ENCODE peak calls at places on chromosomes 2 and 18, in seven cellular contexts. Q, E, K, G, R, P and B are unnamed samples.

GRCh38 chr2:143034292-143035074 is 94.7 kb upstream of the ARHGAP15 start:
- DNase-seq in Q (peak; percentile 59), E (peak; percentile 69), K (peak; percentile 18), G (peak; percentile 84), R (peak; percentile 56), P (peak; percentile 57), B (peak; percentile 53)

GRCh38 chr2:148552675-148553331 is 91.7 kb upstream of the EPC2 start:
- DNase-seq in Q (no peak), E (peak; percentile 25), K (no peak), G (peak; percentile 54), R (no peak), P (no peak), B (peak; percentile 34)

GRCh38 chr2:86297382-86298147 is 39.9 kb downstream of the REEP1 start:
- DNase-seq in Q (no peak), E (peak; percentile 49), K (no peak), G (no peak), R (no peak), P (peak; percentile 20), B (peak; percentile 57)

GRCh38 chr2:187959821-187960220 is 331.9 kb upstream of the GULP1 start:
- DNase-seq in Q (no peak), E (no peak), K (no peak), G (peak; percentile 43), R (no peak), P (no peak), B (no peak)

GRCh38 chr2:76721226-76721625 is 801.0 kb downstream of the LRRTM4 start:
- DNase-seq in Q (no peak), E (no peak), K (no peak), G (no peak), R (no peak), P (no peak), B (no peak)

GRCh38 chr2:12412898-12413305 is 303.8 kb upstream of the TRIB2 start:
- DNase-seq in Q (no peak), E (peak; percentile 43), K (peak; percentile 35), G (peak; percentile 50), R (no peak), P (no peak), B (peak; percentile 40)

GRCh38 chr18:40529478-40529877 is 1425.6 kb upstream of the PIK3C3 start:
- DNase-seq in Q (no peak), E (no peak), K (no peak), G (no peak), R (no peak), P (no peak), B (no peak)

GRCh38 chr2:20534913-20535801 is 88.3 kb downstream of the RHOB start:
- DNase-seq in Q (no peak), E (no peak), K (no peak), G (no peak), R (no peak), P (no peak), B (no peak)

GRCh38 chr18:3305933-3306332 is 44.0 kb downstream of the MYL12B start:
- DNase-seq in Q (no peak), E (no peak), K (no peak), G (peak; percentile 95), R (no peak), P (peak; percentile 49), B (no peak)

GRCh38 chr2:41899189-41899588 is 148.6 kb upstream of the PKDCC start:
- DNase-seq in Q (no peak), E (no peak), K (no peak), G (peak; percentile 88), R (no peak), P (no peak), B (no peak)

GRCh38 chr2:88590998-88591613 is 36.2 kb downstream of the EIF2AK3 start:
- DNase-seq in Q (peak; percentile 68), E (peak; percentile 53), K (peak; percentile 33), G (peak; percentile 74), R (peak; percentile 59), P (peak; percentile 61), B (peak; percentile 39)

DNA sequence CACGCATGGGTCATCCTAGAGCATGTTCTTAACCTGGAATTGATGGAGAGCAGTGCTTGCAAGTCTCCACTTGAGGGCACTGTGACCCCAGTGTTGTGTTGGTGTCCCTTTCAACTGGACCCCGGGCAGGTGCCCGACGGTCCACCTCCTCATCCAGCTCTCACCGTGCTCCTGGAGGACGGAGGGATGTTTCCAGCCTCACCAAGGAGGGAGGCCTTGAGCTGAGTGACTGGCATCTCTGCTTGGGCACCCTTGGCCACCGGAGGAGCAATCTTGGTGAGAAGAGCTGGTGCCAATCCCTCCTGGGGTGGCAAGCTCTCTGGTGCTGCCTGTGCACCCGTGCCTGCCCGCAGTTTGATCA is 45.4 kb upstream of the ASB18 start:
- DNase-seq in Q (no peak), E (peak; percentile 42), K (peak; percentile 24), G (no peak), R (peak; percentile 41), P (peak; percentile 45), B (peak; percentile 64)
- TF ChIP-seq CTCF in Q (no peak), E (peak; percentile 56), K (peak; percentile 70), G (peak; percentile 36), R (peak; percentile 47), P (peak; percentile 53), B (peak; percentile 54)

GRCh38 chr2:74426181-74426758 is 4.7 kb downstream of the WDR54 start:
- DNase-seq in Q (no peak), E (no peak), K (no peak), G (no peak), R (no peak), P (no peak), B (no peak)

GRCh38 chr2:74428675-74429074 is 7.1 kb downstream of the WDR54 start:
- DNase-seq in Q (no peak), E (no peak), K (no peak), G (no peak), R (no peak), P (no peak), B (no peak)

GRCh38 chr2:74429487-74430451 is 8.2 kb downstream of the WDR54 start:
- DNase-seq in Q (no peak), E (no peak), K (no peak), G (no peak), R (no peak), P (no peak), B (no peak)

GRCh38 chr2:74425523-74425922 is 4.0 kb downstream of the WDR54 start:
- DNase-seq in Q (no peak), E (no peak), K (no peak), G (no peak), R (no peak), P (no peak), B (no peak)

GRCh38 chr2:74427551-74427950 is 6.0 kb downstream of the WDR54 start:
- DNase-seq in Q (no peak), E (no peak), K (no peak), G (no peak), R (no peak), P (no peak), B (no peak)
- TF ChIP-seq CTCF in Q (no peak), E (no peak), K (no peak), G (no peak), R (no peak), P (no peak), B (no peak)

DNA sequence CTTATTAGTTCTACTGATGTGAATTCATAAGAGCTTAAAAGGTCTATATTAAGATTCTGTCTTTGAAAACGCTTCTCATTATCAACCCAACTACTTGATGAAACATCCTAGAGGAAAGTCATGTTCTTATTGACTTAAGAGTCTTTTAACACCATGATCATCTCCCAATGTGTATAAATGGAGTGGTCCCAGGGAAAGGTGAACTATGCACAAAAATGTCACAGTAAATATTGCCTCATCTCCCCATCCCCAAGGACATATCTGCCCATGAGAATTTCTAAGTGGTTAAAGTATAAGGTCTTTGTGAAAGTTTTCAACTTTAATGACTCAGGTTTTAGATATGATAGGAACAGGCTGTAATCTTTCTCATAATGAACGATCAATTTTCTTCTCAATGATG is 240.1 kb downstream of the IRS1 start:
- DNase-seq in Q (no peak), E (no peak), K (no peak), G (no peak), R (no peak), P (no peak), B (no peak)
- TF ChIP-seq CTCF in Q (no peak), E (no peak), K (no peak), G (no peak), R (no peak), P (no peak), B (no peak)

DNA sequence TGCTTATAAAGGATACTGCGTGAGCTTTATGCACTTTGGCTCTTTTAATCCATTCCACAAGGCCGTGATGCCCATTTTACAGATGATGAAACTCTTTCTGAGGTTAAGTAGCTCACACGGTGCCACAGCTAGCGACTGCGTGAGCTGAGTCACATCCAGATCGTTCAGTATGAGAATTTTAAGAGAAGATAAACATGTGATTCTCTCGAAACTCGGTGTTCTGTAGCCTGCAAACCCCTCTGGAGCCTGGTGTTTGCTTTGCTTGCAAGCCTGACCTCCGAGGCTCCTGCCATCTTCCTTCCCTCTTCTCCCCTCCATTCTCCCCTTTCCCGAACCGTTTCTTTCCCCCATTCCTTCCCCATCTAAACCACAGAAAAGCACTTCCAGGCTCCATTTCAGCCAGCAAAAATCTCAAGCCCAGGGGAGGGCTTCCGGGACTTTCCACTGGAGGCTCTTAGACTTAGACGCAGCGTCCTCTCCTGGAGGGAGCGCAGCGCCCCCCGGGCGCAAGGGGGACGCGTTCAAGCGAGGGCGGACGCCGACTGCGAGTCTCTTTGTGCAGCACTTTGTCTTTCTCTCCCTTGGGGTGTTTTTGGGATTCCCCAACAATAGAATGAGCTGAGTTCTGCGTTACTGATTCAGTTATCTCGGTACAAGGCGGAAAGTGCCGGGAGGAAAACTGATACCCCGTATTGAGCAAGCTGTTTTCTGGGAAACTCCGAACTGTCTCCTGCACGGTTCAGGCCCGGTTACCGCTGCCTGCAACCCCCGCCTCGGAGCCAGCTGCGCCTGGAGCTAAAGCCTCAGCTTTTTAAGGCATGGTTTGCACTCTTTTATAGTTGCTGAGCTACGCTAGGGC is 38.0 kb downstream of the CYP1B1 start:
- DNase-seq in Q (peak; percentile 41), E (peak; percentile 74), K (no peak), G (peak; percentile 54), R (peak; percentile 27), P (no peak), B (peak; percentile 59)
- TF ChIP-seq CTCF in Q (no peak), E (peak; percentile 39), K (peak; percentile 31), G (peak; percentile 37), R (no peak), P (peak; percentile 20), B (peak; percentile 69)

GRCh38 chr2:223039618-223040017 is 12.4 kb upstream of the KCNE4 start:
- DNase-seq in Q (no peak), E (no peak), K (no peak), G (no peak), R (no peak), P (no peak), B (no peak)
- TF ChIP-seq CTCF in Q (no peak), E (no peak), K (no peak), G (no peak), R (no peak), P (no peak), B (no peak)

DNA sequence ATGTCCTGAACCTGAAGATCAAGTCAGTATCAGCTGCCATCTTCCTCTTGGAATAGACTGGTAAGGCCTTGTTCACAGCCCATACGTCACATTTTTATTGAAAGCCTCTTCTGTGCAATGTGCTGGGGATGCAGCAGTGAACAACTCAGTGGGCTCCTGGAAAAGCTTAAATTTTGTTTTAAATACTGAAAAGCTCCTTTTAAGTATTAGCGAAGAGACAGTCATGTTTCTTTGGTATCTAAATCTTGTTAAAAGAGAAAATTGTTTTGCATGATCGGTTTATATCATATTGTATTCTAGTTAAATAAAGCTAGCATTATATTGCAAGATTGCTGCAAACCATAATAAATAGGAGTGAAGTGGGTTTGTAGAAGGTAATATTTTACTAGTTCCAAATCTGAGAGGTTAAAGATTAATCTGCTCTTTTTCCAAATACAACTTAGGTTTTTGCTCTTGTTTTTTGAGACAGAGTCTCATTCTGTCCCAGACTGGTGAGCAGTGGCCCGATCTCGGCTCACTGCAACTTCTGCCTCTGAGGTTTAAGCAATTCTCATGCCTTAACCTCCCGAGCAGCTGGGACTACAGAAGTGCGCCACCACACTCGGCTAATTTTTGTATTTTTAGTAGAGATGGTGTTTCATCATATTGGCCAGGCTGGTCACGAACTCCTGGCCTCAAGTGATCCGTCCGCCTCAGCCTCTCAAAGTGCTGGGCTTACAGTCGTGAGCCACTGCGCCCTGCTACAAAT is 1.6 kb upstream of the RMDN2 start:
- DNase-seq in Q (no peak), E (no peak), K (no peak), G (no peak), R (no peak), P (no peak), B (no peak)
- TF ChIP-seq CTCF in Q (no peak), E (no peak), K (no peak), G (no peak), R (no peak), P (no peak), B (no peak)